ENCODE peak calls at places on chromosomes 11 and 22, in eight cellular contexts. C is kidney tubule cell; Q is NCI-H2227 treated with DMSO at 0.1 percent for 48 hours; N is left ventricle myocardium inferior; F is NAMALWA; W is CD4-positive, alpha-beta memory T cell; G is heart right ventricle; J is brain microvascular endothelial cell. S is an unnamed sample.
A peak's percentile ranks its signal among the peaks of the same experiment; 100 is the strongest.

GRCh38 chr11:1235615-1236315 is 12.9 kb downstream of the MUC5B start:
- DNase-seq in J (no peak), F (no peak), Q (no peak), W (no peak), C (no peak), G (peak; percentile 2), N (peak; percentile 2), S (no peak)

GRCh38 chr22:37752189-37753061 is 55.3 kb upstream of the GCAT start:
- DNase-seq in Q (no peak), G (peak; percentile 94), C (peak; percentile 96), J (peak; percentile 83), F (no peak), N (peak; percentile 95), W (no peak), S (peak; percentile 89)

GRCh38 chr11:118491041-118491440 is 36.2 kb upstream of the TTC36 start:
- DNase-seq in J (no peak), F (no peak), N (no peak), Q (no peak), W (no peak), G (no peak), C (no peak), S (no peak)

GRCh38 chr11:60711316-60711715 is 11.9 kb downstream of the MS4A8 start:
- DNase-seq in W (no peak), J (no peak), N (no peak), C (no peak), Q (no peak), F (no peak), G (no peak), S (no peak)

GRCh38 chr11:94987378-94987777 is 13.9 kb downstream of the KDM4D start:
- DNase-seq in N (no peak), J (no peak), W (no peak), F (no peak), C (no peak), G (no peak), Q (no peak), S (no peak)

GRCh38 chr11:64118871-64119495 is 46.9 kb downstream of the MACROD1 start:
- DNase-seq in C (no peak), W (no peak), F (no peak), G (no peak), N (no peak), Q (no peak), J (no peak), S (no peak)

GRCh38 chr11:1031121-1031899 is 5.2 kb downstream of the MUC6 start:
- DNase-seq in Q (no peak), W (no peak), N (no peak), C (no peak), J (no peak), G (no peak), F (no peak), S (no peak)

GRCh38 chr11:12100886-12101285 is 9.5 kb upstream of the MICAL2 start:
- DNase-seq in N (peak; percentile 64), Q (no peak), F (no peak), G (no peak), C (no peak), J (no peak), W (no peak), S (peak; percentile 42)

GRCh38 chr11:116851631-116852030 is 14.2 kb upstream of the APOA1 start:
- DNase-seq in C (no peak), G (no peak), N (no peak), Q (no peak), F (no peak), W (peak; percentile 35), J (no peak), S (no peak)

GRCh38 chr22:47474464-47474863 is 712.0 kb downstream of the TBC1D22A start:
- DNase-seq in G (no peak), N (no peak), C (no peak), W (no peak), Q (no peak), J (no peak), F (no peak), S (no peak)

GRCh38 chr11:72238492-72239295 is 5.3 kb downstream of the PHOX2A start:
- DNase-seq in C (no peak), J (no peak), Q (no peak), F (no peak), N (no peak), W (no peak), G (no peak), S (no peak)

GRCh38 chr22:25627271-25627848 is 62.9 kb downstream of the GRK3 start:
- DNase-seq in N (no peak), F (peak; percentile 16), W (no peak), G (no peak), C (no peak), Q (no peak), J (no peak), S (no peak)

GRCh38 chr11:7533199-7534029 is 19.6 kb downstream of the PPFIBP2 start:
- DNase-seq in F (no peak), G (no peak), N (no peak), Q (no peak), J (no peak), W (no peak), C (no peak), S (no peak)

GRCh38 chr11:110283862-110284261 is 12.6 kb downstream of the RDX start:
- DNase-seq in G (no peak), F (no peak), J (no peak), Q (no peak), N (no peak), W (no peak), C (no peak), S (no peak)

GRCh38 chr11:132920391-132921095 is 611.8 kb downstream of the OPCML start:
- DNase-seq in G (no peak), Q (no peak), W (no peak), C (no peak), F (no peak), J (no peak), N (no peak), S (no peak)

GRCh38 chr11:6307879-6308278 is 12.4 kb downstream of the CAVIN3 start:
- DNase-seq in J (peak; percentile 21), F (no peak), G (no peak), Q (no peak), N (no peak), W (no peak), C (peak; percentile 66), S (no peak)

GRCh38 chr22:24321999-24322398 is 51.4 kb downstream of the SPECC1L start:
- DNase-seq in J (no peak), N (no peak), F (no peak), Q (no peak), W (no peak), G (no peak), C (no peak), S (no peak)

S was measured in gastrocnemius medialis.